ENCODE peak calls at places on chromosome 19, in nine cellular contexts. P is cardiac fibroblast, S is BJ, K is HL-60, N is HFF-Myc, V is heart left ventricle, D is esophagus muscularis mucosa, A is neural progenitor cell, O is fibroblast of the aortic adventitia. Y is an unnamed sample.

GRCh38 chr19:581399-582111 is 8.1 kb upstream of the HCN2 start:
- DNase-seq in P (no peak), S (no peak), K (no peak), N (no peak), V (no peak), D (no peak), A (no peak), O (no peak), Y (no peak)

GRCh38 chr19:56245062-56245740 is 27.3 kb upstream of the EDDM13 start:
- DNase-seq in P (no peak), S (no peak), K (no peak), N (no peak), V (no peak), D (no peak), A (no peak), O (no peak), Y (no peak)

GRCh38 chr19:31825134-31826094 is 476.2 kb upstream of the TSHZ3 start:
- DNase-seq in P (no peak), S (no peak), K (no peak), N (no peak), V (no peak), D (peak; percentile 70), A (no peak), O (no peak), Y (no peak)

GRCh38 chr19:45825917-45826893 is 11.1 kb upstream of the RSPH6A start:
- DNase-seq in P (no peak), S (no peak), K (no peak), N (no peak), V (no peak), D (no peak), A (no peak), O (no peak), Y (no peak)

GRCh38 chr19:16296713-16297112 is 27.9 kb upstream of the KLF2 start:
- DNase-seq in P (no peak), S (no peak), K (no peak), N (no peak), V (no peak), D (no peak), A (no peak), O (no peak), Y (no peak)

GRCh38 chr19:3132971-3133792 is 2.7 kb upstream of the GNA15 start:
- DNase-seq in P (no peak), S (peak; percentile 63), K (peak; percentile 85), N (no peak), V (peak; percentile 70), D (no peak), A (no peak), O (peak; percentile 7), Y (peak; percentile 29)

GRCh38 chr19:53883231-53883661 is 1.2 kb downstream of the PRKCG start:
- DNase-seq in P (no peak), S (no peak), K (no peak), N (no peak), V (no peak), D (no peak), A (peak; percentile 48), O (no peak), Y (no peak)

GRCh38 chr19:27972291-27973040 is 1240.5 kb downstream of the UQCRFS1 start:
- DNase-seq in P (peak; percentile 7), S (peak; percentile 19), K (no peak), N (no peak), V (no peak), D (no peak), A (no peak), O (peak; percentile 35), Y (no peak)

GRCh38 chr19:2385053-2385721 is 25.1 kb downstream of the TMPRSS9 start:
- DNase-seq in P (peak; percentile 58), S (peak; percentile 72), K (peak; percentile 45), N (peak; percentile 99), V (no peak), D (no peak), A (peak; percentile 79), O (peak; percentile 63), Y (no peak)

GRCh38 chr19:14440049-14440448 is 6.9 kb downstream of the PKN1 start:
- DNase-seq in P (peak; percentile 23), S (no peak), K (peak; percentile 90), N (no peak), V (peak; percentile 85), D (peak; percentile 94), A (no peak), O (no peak), Y (peak; percentile 67)

GRCh38 chr19:336067-336614 is 8.5 kb downstream of the MIER2 start:
- DNase-seq in P (peak; percentile 11), S (no peak), K (no peak), N (no peak), V (no peak), D (no peak), A (no peak), O (peak; percentile 34), Y (no peak)

GRCh38 chr19:10095948-10096614 is 6.4 kb downstream of the ANGPTL6 start:
- DNase-seq in P (peak; percentile 95), S (peak; percentile 50), K (no peak), N (peak; percentile 47), V (peak; percentile 91), D (peak; percentile 93), A (peak; percentile 96), O (peak; percentile 84), Y (peak; percentile 65)
- TF ChIP-seq CTCF in P (no peak), S (no peak), K (no peak), N (no peak), V (no peak), D (no peak), A (no peak), O (no peak), Y (no peak)

GRCh38 chr19:51798127-51798526 is 3.2 kb downstream of the FPR3 start:
- DNase-seq in P (no peak), S (no peak), K (no peak), N (no peak), V (no peak), D (no peak), A (no peak), O (no peak), Y (no peak)

GRCh38 chr19:51798958-51799310 is 4.0 kb downstream of the FPR3 start:
- DNase-seq in P (no peak), S (no peak), K (no peak), N (no peak), V (peak; percentile 72), D (no peak), A (no peak), O (no peak), Y (no peak)

GRCh38 chr19:51799998-51800848 is 5.3 kb downstream of the FPR3 start:
- DNase-seq in P (peak; percentile 99), S (no peak), K (no peak), N (no peak), V (peak; percentile 96), D (no peak), A (no peak), O (peak; percentile 93), Y (no peak)

GRCh38 chr19:51800849-51801244 is 5.9 kb downstream of the FPR3 start:
- DNase-seq in P (peak; percentile 72), S (no peak), K (no peak), N (no peak), V (no peak), D (no peak), A (no peak), O (no peak), Y (no peak)

DNA sequence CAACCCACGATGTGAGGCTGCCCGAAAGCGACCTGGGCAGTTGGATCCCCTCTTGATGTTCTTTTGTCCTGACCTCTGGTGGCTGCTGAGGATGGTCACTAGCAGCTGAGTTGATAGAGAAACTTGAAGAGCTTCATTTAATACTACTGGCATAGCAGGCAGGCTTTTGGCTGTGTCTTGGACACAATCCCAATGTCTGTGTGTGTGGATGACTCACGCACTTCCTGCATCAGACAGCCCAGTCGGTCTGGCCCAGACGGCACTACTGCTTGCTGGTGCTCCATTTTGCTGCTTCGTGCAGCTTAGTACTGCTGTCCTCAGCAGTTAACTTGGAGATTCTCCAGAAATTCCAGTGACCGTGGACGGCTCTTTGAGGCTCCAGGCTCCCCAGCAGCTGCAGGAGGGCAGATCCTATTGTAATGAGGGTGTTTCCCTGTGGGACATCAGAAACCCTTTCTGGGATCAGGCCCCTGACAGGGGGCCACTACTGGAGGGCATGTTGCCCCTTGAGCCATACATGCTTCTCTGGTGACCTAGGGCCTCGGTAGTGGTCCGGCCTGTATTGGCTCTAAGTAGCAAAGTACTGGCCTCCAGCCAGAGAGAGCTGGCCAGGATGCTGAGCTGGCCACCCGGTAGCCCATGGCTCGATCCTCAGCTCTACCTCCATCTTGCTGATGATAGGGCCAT is 4.5 kb downstream of the FPR3 start:
- DNase-seq in P (peak; percentile 100), S (peak; percentile 66), K (no peak), N (peak; percentile 90), V (peak; percentile 95), D (peak; percentile 96), A (no peak), O (peak; percentile 98), Y (no peak)
- H3K4me3 ChIP-seq in P (peak overlapping the region; percentile 2), S (no peak overlapping the region), K (no peak overlapping the region), N (no peak overlapping the region), V (no peak overlapping the region), D (peak overlapping the region; percentile 7), A (no peak overlapping the region), O (no peak overlapping the region), Y (no peak overlapping the region)

DNA sequence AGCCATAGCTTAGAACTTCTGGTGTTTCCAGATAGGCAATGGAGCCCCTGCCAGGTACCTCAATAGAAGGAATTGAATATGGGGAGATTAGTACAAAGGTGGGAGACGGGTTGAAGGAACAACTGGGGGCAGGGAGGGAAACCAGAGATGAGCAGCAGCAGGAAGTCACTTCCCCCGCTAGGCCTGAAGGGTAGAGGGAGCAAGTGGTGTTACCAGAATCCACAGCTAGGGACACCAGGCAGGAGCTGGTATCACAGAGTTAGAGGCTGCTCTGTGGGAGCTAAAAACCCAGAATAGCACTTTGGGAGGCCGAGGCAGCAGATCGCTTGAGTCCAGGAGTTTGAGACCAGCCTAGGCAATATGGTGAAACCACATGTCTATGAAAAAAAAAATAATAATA is 15.3 kb upstream of the HNRNPUL1 start:
- DNase-seq in P (no peak), S (no peak), K (no peak), N (no peak), V (no peak), D (no peak), A (no peak), O (no peak), Y (no peak)
- TF ChIP-seq CTCF in P (no peak), S (no peak), K (no peak), N (no peak), V (no peak), D (no peak), A (no peak), O (no peak), Y (no peak)

GRCh38 chr19:39307233-39307821 is 11.1 kb downstream of the IFNL1 start:
- DNase-seq in P (peak; percentile 5), S (no peak), K (no peak), N (no peak), V (peak; percentile 32), D (no peak), A (peak; percentile 93), O (no peak), Y (no peak)

GRCh38 chr19:39306075-39306474 is 9.9 kb downstream of the IFNL1 start:
- DNase-seq in P (no peak), S (no peak), K (no peak), N (no peak), V (no peak), D (no peak), A (no peak), O (no peak), Y (no peak)

GRCh38 chr19:39303373-39304184 is 7.4 kb downstream of the IFNL1 start:
- DNase-seq in P (no peak), S (no peak), K (no peak), N (no peak), V (no peak), D (no peak), A (peak; percentile 31), O (no peak), Y (no peak)

GRCh38 chr19:39304185-39304513 is 7.9 kb downstream of the IFNL1 start:
- DNase-seq in P (no peak), S (no peak), K (no peak), N (no peak), V (no peak), D (no peak), A (no peak), O (no peak), Y (no peak)

GRCh38 chr19:39304701-39305571 is 8.7 kb downstream of the IFNL1 start:
- DNase-seq in P (no peak), S (no peak), K (no peak), N (no peak), V (no peak), D (no peak), A (no peak), O (no peak), Y (no peak)
- H3K4me3 ChIP-seq in P (no peak overlapping the region), S (no peak overlapping the region), K (no peak overlapping the region), N (no peak overlapping the region), V (no peak overlapping the region), D (no peak overlapping the region), A (no peak overlapping the region), O (no peak overlapping the region), Y (no peak overlapping the region)